ENCODE peak calls at places on chromosomes 13 and 19, in nine cellular contexts. A is endothelial cell, N is tibial nerve, M is hepatocyte, I is fibroblast of lung, L is OCI-LY7, X is heart right ventricle, P is esophagus squamous epithelium, U is choroid plexus epithelial cell. K is an unnamed sample.

GRCh38 chr13:50203256-50204083 is 188.2 kb downstream of the KCNRG start:
- DNase-seq in A (no peak), N (no peak), M (no peak), I (peak; percentile 48), L (no peak), X (no peak), P (no peak), U (no peak), K (no peak)

GRCh38 chr13:41456768-41457588 is at the start of gene RGCC:
- DNase-seq in A (peak; percentile 62), N (peak; percentile 56), M (peak; percentile 83), I (peak; percentile 43), L (peak; percentile 80), X (peak; percentile 80), P (peak; percentile 24), U (peak; percentile 42), K (no peak)

GRCh38 chr13:21402586-21403307 is 56.4 kb downstream of the ZDHHC20 start:
- DNase-seq in A (no peak), N (no peak), M (no peak), I (peak; percentile 38), L (no peak), X (no peak), P (no peak), U (peak; percentile 66), K (no peak)

GRCh38 chr13:51645154-51645650 is 60.9 kb downstream of the WDFY2 start:
- DNase-seq in A (no peak), N (no peak), M (peak; percentile 47), I (peak; percentile 90), L (peak; percentile 70), X (no peak), P (no peak), U (peak; percentile 92), K (no peak)

GRCh38 chr13:112734696-112735547 is 45.1 kb downstream of the ATP11A start:
- DNase-seq in A (no peak), N (no peak), M (no peak), I (no peak), L (no peak), X (no peak), P (no peak), U (no peak), K (no peak)

GRCh38 chr13:82827704-82828103 is 1054.6 kb downstream of the SLITRK1 start:
- DNase-seq in A (no peak), N (no peak), M (no peak), I (no peak), L (no peak), X (no peak), P (no peak), U (no peak), K (no peak)

GRCh38 chr19:13526552-13526951 is 20.3 kb upstream of the CACNA1A start:
- DNase-seq in A (no peak), N (no peak), M (no peak), I (no peak), L (peak; percentile 9), X (no peak), P (no peak), U (no peak), K (no peak)

GRCh38 chr13:98687319-98687718 is 65.2 kb downstream of the SLC15A1 start:
- DNase-seq in A (no peak), N (no peak), M (no peak), I (no peak), L (no peak), X (no peak), P (no peak), U (no peak), K (no peak)

GRCh38 chr13:21240586-21240985 is 64.1 kb downstream of the MRPL57 start:
- DNase-seq in A (no peak), N (no peak), M (no peak), I (no peak), L (no peak), X (no peak), P (no peak), U (peak; percentile 54), K (no peak)

DNA sequence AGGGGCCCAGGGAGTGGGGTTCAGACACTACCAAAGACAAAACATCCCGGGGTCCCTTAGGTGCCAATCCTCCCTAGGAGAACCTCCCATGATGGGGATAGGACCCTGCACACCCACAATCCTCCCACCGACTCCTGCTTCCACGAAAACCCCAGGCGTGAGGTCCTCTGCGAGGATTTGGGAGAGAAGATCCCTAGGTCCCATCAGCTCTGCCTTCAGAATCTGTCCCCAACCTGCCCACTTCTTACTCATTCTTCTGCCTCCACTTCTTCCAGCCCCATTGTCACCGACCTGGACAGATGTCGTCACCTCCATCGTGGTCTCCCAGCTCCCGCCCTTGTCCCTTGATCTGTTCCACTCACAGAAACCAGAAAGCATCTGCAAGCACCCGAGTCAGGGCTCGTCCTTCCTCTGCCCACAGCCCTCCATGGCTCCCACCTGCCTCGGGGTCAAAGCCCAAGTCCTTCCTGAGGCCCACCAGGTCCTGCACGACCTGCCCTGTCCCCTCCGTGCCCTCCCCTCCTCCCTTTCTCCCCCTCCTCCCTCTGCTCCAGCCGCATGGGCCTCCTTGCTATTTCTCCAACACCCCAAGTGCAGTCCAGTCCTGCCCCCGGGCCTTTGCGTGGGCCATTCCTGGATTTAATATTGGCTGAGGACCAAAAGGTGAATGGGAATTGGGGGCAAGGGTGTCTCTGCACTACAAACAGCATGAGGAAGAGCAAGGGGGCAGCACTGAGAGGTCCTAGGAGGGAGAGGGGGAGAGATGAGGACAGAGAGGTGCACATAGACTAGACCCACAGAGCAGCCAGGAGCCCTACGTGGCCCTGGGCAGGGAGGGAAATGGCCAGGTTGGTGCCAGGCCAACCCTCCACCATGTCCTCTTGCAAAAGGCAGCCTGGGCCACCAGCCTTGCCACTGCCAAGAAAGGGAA is 51.3 kb downstream of the PTPRS start:
- DNase-seq in A (no peak), N (no peak), M (no peak), I (no peak), L (peak; percentile 50), X (no peak), P (no peak), U (no peak), K (no peak)
- TF ChIP-seq CTCF in A (no peak), N (no peak), M (no peak), I (no peak), L (peak; percentile 74), X (no peak), P (no peak), U (peak; percentile 17), K (no peak)

DNA sequence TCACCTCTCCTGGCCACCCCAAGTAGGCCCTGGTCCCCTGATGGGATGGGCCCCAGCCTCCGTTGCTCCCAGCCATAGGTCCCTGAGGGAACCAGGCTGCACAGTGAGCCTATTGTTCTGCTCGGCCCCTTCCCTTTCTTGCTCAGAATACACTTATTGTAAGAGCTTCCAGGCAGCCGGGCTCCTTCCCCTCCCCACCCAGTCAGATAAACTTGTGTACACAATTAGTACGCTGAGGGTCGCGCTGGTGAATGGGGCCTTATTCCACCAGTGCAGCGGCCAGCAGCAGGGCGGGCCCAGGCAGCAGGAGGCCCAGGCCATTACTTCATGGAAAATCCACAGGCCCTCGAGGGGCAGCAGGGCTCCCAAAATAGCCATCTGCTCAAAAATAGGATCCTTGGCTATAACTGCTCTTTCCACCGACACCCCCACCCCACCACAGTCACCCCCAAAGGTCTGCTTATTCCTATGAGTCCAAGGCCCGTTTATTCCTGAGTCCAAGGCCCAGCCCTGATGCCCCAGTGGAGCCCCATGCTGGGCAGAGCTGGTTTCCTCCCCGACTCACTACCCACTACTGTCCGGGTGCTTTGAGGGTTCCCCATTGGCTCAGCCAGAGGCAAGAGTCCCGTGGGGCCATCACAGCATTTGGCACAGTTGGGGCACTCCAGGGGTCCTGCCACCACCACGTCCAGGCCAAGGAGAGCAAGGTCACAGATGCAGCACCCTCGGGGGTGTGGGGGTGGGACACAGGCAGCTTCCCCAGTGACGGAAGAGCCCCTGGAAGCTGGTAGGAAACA is 22.1 kb downstream of the CAPN12 start:
- DNase-seq in A (no peak), N (peak; percentile 43), M (no peak), I (no peak), L (no peak), X (peak; percentile 84), P (no peak), U (no peak), K (no peak)
- TF ChIP-seq CTCF in A (no peak), N (no peak), M (no peak), I (no peak), L (no peak), X (no peak), P (no peak), U (no peak), K (no peak)

GRCh38 chr13:114110091-114110829 is 22.2 kb downstream of the RASA3 start:
- DNase-seq in A (peak; percentile 74), N (no peak), M (no peak), I (no peak), L (peak; percentile 84), X (no peak), P (no peak), U (peak; percentile 57), K (peak; percentile 22)
- TF ChIP-seq CTCF in A (peak; percentile 16), N (no peak), M (no peak), I (no peak), L (peak; percentile 54), X (no peak), P (no peak), U (no peak), K (no peak)

GRCh38 chr19:16497042-16497441 is 848 bp downstream of the C19orf44 start:
- DNase-seq in A (no peak), N (no peak), M (no peak), I (no peak), L (no peak), X (no peak), P (no peak), U (no peak), K (no peak)

GRCh38 chr19:16497837-16498236 is 1.6 kb downstream of the C19orf44 start:
- DNase-seq in A (no peak), N (no peak), M (no peak), I (no peak), L (no peak), X (no peak), P (no peak), U (no peak), K (no peak)

GRCh38 chr19:16496613-16496983 is 404 bp downstream of the C19orf44 start:
- DNase-seq in A (no peak), N (no peak), M (no peak), I (peak; percentile 40), L (peak; percentile 15), X (peak; percentile 37), P (no peak), U (peak; percentile 47), K (no peak)

GRCh38 chr19:16495982-16496612 is at the start of the genes C19orf44 and CALR3:
- DNase-seq in A (peak; percentile 96), N (peak; percentile 97), M (peak; percentile 99), I (peak; percentile 98), L (peak; percentile 99), X (peak; percentile 99), P (peak; percentile 93), U (peak; percentile 99), K (peak; percentile 92)
- TF ChIP-seq CTCF in A (no peak), N (peak; percentile 68), M (peak; percentile 18), I (no peak), L (no peak), X (no peak), P (peak; percentile 42), U (peak; percentile 9), K (no peak)

GRCh38 chr13:52845766-52846566 is 2.5 kb downstream of the PCDH8 start:
- DNase-seq in A (peak; percentile 85), N (no peak), M (peak; percentile 69), I (peak; percentile 1), L (no peak), X (no peak), P (no peak), U (peak; percentile 4), K (no peak)
- TF ChIP-seq CTCF in A (peak; percentile 46), N (peak; percentile 38), M (peak; percentile 42), I (no peak), L (no peak), X (peak; percentile 30), P (peak; percentile 50), U (peak; percentile 30), K (no peak)

K was measured in omental fat pad.